ENCODE peak calls at places on chromosomes 6 and 20, in nine cellular contexts. R, E, P, C, A, K, M, Q and G are unnamed samples.

GRCh38 chr6:90294614-90294988 is 2.0 kb downstream of the BACH2 start:
- DNase-seq in M (no peak), P (no peak), K (no peak), C (no peak), Q (peak; percentile 51), R (no peak), E (no peak), A (no peak), G (no peak)

GRCh38 chr6:169867751-169868191 is 116.3 kb downstream of the ERMARD start:
- DNase-seq in E (no peak), A (no peak), K (no peak), M (no peak), P (no peak), Q (no peak), R (no peak), C (no peak), G (no peak)

GRCh38 chr6:133631421-133631820 is 257.5 kb upstream of the TCF21 start:
- DNase-seq in K (peak; percentile 49), R (peak; percentile 57), C (peak; percentile 69), Q (no peak), A (no peak), M (no peak), P (peak; percentile 64), E (no peak), G (no peak)

GRCh38 chr20:10492065-10492464 is 57.0 kb downstream of the SLX4IP start:
- DNase-seq in M (no peak), C (peak; percentile 52), E (no peak), K (peak; percentile 82), P (no peak), Q (no peak), R (peak; percentile 61), A (no peak), G (no peak)

GRCh38 chr6:150745896-150746295 is 119.6 kb upstream of the MTHFD1L start:
- DNase-seq in A (no peak), Q (no peak), M (no peak), C (no peak), P (no peak), R (no peak), E (no peak), K (no peak), G (no peak)

GRCh38 chr20:10371467-10371866 is 62.6 kb downstream of the MKKS start:
- DNase-seq in K (no peak), P (no peak), C (no peak), E (no peak), Q (no peak), A (no peak), R (no peak), M (no peak), G (no peak)

GRCh38 chr6:111864138-111865048 is 8.9 kb downstream of the FYN start:
- DNase-seq in R (no peak), P (no peak), M (no peak), C (no peak), E (no peak), A (no peak), K (no peak), Q (no peak), G (no peak)

GRCh38 chr6:38027685-38028373 is 208.3 kb downstream of the ZFAND3 start:
- DNase-seq in A (no peak), R (no peak), E (no peak), P (no peak), K (peak; percentile 34), C (no peak), Q (peak; percentile 39), M (no peak), G (no peak)

GRCh38 chr6:24520929-24521546 is 26.3 kb downstream of the ALDH5A1 start:
- DNase-seq in Q (peak; percentile 74), A (peak; percentile 56), R (peak; percentile 31), K (peak; percentile 31), E (no peak), M (peak; percentile 59), P (peak; percentile 48), C (peak; percentile 18), G (no peak)

GRCh38 chr6:11767458-11767857 is 11.1 kb downstream of the ADTRP start:
- DNase-seq in K (no peak), Q (no peak), C (no peak), P (no peak), R (no peak), M (no peak), E (no peak), A (no peak), G (no peak)

GRCh38 chr6:63690210-63690609 is 54.6 kb downstream of the PHF3 start:
- DNase-seq in R (no peak), E (no peak), A (no peak), C (no peak), M (no peak), P (no peak), K (no peak), Q (no peak), G (no peak)

GRCh38 chr6:63685453-63686379 is 50.1 kb downstream of the PHF3 start:
- DNase-seq in Q (no peak), P (no peak), E (no peak), A (no peak), C (no peak), K (no peak), R (no peak), M (peak; percentile 29), G (no peak)

GRCh38 chr6:63689421-63689820 is 53.8 kb downstream of the PHF3 start:
- DNase-seq in Q (no peak), R (no peak), K (no peak), C (no peak), M (no peak), A (no peak), E (no peak), P (no peak), G (no peak)
- TF ChIP-seq CTCF in Q (no peak), R (no peak), K (no peak), C (no peak), M (no peak), A (no peak), E (no peak), P (no peak), G (no peak)

GRCh38 chr6:167485186-167485978 is 160.5 kb downstream of the TTLL2 start:
- DNase-seq in K (peak; percentile 14), C (peak; percentile 0), R (peak; percentile 35), E (no peak), M (no peak), A (no peak), Q (no peak), P (peak; percentile 7), G (no peak)
- TF ChIP-seq CTCF in K (peak; percentile 12), C (no peak), R (peak; percentile 38), E (no peak), M (no peak), A (peak; percentile 14), Q (peak; percentile 23), P (peak; percentile 18), G (no peak)

DNA sequence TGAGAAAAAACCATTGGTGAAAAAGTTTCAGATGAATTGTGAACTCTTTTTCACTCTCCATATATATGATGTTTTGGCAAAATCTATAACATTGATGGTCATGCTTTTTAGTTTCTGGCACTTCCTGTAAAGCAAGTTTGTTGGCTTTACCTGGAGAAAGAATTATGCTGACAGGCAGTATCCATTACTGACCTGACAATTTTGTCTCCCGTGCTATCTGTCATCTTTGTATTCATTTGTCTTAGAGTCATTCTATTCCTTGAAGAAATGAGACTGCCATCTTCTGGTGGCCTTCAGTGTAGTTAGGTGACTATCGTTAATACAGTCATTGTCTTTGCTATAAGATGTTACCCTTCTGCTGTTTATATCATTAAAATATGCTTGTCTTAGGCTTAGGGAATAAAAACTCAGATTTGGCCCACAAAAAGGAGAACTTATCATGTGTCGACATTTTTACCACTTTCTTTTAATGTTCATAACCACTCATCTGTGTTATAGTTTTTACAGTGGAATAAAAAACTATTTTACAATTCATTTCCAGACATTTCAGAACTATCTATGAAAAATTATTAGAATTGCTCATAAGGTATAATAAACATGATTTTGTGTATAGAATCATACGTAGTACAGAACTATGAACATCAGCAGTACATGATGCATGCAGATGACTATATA is 707.0 kb downstream of the EPM2A start:
- DNase-seq in R (peak; percentile 48), C (peak; percentile 51), A (peak; percentile 39), E (no peak), K (peak; percentile 56), P (peak; percentile 57), M (peak; percentile 31), Q (peak; percentile 60), G (no peak)
- TF ChIP-seq CTCF in R (peak; percentile 51), C (peak; percentile 43), A (peak; percentile 23), E (peak; percentile 42), K (peak; percentile 62), P (peak; percentile 68), M (peak; percentile 52), Q (peak; percentile 67), G (peak; percentile 58)

DNA sequence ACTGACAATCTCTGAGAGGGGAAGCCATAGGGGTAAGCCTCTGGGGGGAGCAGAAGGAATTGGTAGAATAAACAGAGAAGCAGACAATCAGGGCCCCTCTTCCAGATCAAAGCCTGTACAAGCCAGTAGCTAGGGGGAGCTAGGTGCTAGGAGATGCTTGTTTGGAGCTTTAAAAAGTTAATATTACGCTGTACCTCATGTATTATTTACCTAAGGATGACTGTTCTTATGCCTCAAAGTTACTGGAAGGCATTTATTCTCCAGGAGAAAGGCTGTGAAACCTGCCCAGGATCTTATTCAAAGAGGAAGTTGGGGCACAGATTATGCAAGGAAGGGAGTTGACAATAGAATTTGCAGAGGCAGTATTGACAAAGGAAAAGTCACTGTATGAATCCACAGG is 111.8 kb upstream of the SLC35F1 start:
- DNase-seq in K (no peak), P (peak; percentile 24), A (no peak), C (no peak), Q (no peak), M (no peak), E (no peak), R (no peak), G (no peak)
- TF ChIP-seq CTCF in K (no peak), P (peak; percentile 10), A (no peak), C (no peak), Q (peak; percentile 24), M (no peak), E (no peak), R (peak; percentile 15), G (no peak)

GRCh38 chr6:43248791-43249190 is 5.5 kb downstream of the TTBK1 start:
- DNase-seq in K (no peak), E (no peak), M (no peak), C (no peak), Q (no peak), A (no peak), R (no peak), P (no peak), G (no peak)
- TF ChIP-seq CTCF in K (no peak), E (no peak), M (no peak), C (no peak), Q (no peak), A (no peak), R (no peak), P (no peak), G (no peak)

DNA sequence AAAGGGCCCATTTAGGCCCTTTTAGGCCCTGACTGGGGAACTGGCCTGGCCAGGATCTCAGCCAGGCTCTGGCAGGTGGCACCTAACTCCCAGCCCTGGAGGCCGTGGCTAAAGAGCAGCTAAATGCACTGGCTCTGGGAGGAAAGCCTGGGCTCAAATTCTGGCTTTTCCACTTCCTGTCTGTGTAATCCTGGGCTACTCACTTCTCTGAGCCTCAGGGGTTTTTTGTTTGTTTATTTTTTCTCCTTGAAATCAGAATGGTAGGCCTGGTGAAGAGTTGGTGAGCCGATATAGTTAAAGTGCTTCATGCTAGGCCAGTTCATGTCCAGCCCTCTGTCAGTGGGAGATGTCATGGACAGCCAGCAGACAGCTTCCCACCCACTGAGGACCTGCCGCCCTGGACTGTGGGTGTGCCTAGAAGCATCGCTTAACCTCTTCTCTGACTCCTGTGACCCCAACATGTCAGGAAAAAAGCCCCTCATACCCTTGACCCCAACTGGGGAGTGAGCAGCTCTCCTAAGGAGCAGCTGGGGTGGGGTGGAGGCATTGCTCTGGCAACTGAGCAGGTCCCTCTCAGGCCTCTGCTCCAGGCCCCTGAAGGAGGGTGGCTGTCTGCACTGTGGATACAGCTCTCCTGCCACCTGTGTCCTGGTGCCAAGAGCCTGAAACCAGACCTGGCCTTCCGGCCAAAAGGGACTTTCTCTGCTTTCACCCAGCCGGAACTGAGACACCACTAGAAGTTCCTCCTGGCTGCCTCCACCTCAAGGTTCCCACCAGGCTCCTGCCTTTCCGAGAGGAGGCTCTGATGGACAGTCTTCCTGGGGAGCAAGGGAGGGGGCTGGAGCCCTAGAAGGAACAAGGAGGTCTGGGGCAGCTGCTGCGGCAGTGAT is 57.2 kb upstream of the MYL9 start:
- DNase-seq in K (no peak), Q (no peak), P (no peak), C (no peak), M (no peak), E (no peak), A (no peak), R (no peak), G (no peak)
- TF ChIP-seq CTCF in K (no peak), Q (no peak), P (no peak), C (no peak), M (no peak), E (no peak), A (no peak), R (no peak), G (no peak)